ENCODE peak calls at places on chromosomes 3 and 15, in four cellular contexts. S is hepatocyte, Q is lung, J is Karpas-422. L is an unnamed sample. For H3K36me3, the result is how much of the 10 kb centered on the place peaks cover.

GRCh38 chr3:86743233-86743632 is 247.7 kb downstream of the VGLL3 start:
- DNase-seq in S (no peak), Q (no peak), J (no peak), L (no peak)

GRCh38 chr15:58738051-58738707 is 11.3 kb downstream of the ADAM10 start:
- DNase-seq in S (no peak), Q (no peak), J (no peak), L (no peak)

GRCh38 chr3:69770219-69770618 is 31.0 kb downstream of the MITF start:
- DNase-seq in S (no peak), Q (no peak), J (no peak), L (no peak)

GRCh38 chr15:43441316-43441715 is 51.6 kb downstream of the TP53BP1 start:
- DNase-seq in S (no peak), Q (no peak), J (no peak), L (no peak)

GRCh38 chr3:56799251-56799882 is 2.4 kb downstream of the ARHGEF3 start:
- DNase-seq in S (peak), Q (no peak), J (peak), L (peak)

GRCh38 chr3:168341192-168341816 is 245.6 kb upstream of the GOLIM4 start:
- DNase-seq in S (peak), Q (no peak), J (no peak), L (no peak)

GRCh38 chr3:159947220-159947619 is 41.4 kb upstream of the IL12A start:
- DNase-seq in S (no peak), Q (no peak), J (no peak), L (no peak)

GRCh38 chr3:30639937-30640336 is 33.5 kb downstream of the TGFBR2 start:
- DNase-seq in S (no peak), Q (no peak), J (no peak), L (no peak)

GRCh38 chr3:18556503-18556902 is 131.4 kb upstream of the SATB1 start:
- DNase-seq in S (no peak), Q (no peak), J (no peak), L (no peak)

GRCh38 chr3:133531981-133532380 is 41.5 kb upstream of the CDV3 start:
- DNase-seq in S (no peak), Q (no peak), J (no peak), L (no peak)

GRCh38 chr15:98649621-98649995 is 1.3 kb downstream of the IGF1R start:
- DNase-seq in S (peak), Q (peak), J (no peak), L (peak)

GRCh38 chr3:164537485-164537884 is 540.8 kb downstream of the SI start:
- DNase-seq in S (no peak), Q (no peak), J (no peak), L (no peak)

GRCh38 chr15:60477991-60478632 is 830 bp downstream of the ICE2 start:
- DNase-seq in S (peak), Q (no peak), J (peak), L (no peak)

GRCh38 chr15:88894348-88894818 is 961 bp downstream of the HAPLN3 start:
- DNase-seq in S (peak), Q (peak), J (peak), L (peak)

GRCh38 chr3:28173831-28174230 is 67.6 kb upstream of the CMC1 start:
- DNase-seq in S (no peak), Q (no peak), J (no peak), L (no peak)

GRCh38 chr15:65818927-65819562 is 27.0 kb upstream of the DENND4A start:
- DNase-seq in S (no peak), Q (no peak), J (peak), L (no peak)

GRCh38 chr3:115251509-115251908 is 104.4 kb upstream of the ZBTB20 start:
- DNase-seq in S (no peak), Q (no peak), J (no peak), L (no peak)

GRCh38 chr3:189563841-189564563 is 67.2 kb upstream of the TP63 start:
- DNase-seq in S (peak), Q (peak), J (no peak), L (peak)

GRCh38 chr3:138010273-138010590 is 267 bp downstream of the CLDN18 start:
- DNase-seq in S (no peak), Q (no peak), J (no peak), L (no peak)

GRCh38 chr3:190175490-190175889 is 54.8 kb upstream of the P3H2 start:
- DNase-seq in S (no peak), Q (no peak), J (no peak), L (no peak)

GRCh38 chr3:2303567-2303966 is 204.9 kb downstream of the CNTN4 start:
- DNase-seq in S (peak), Q (no peak), J (peak), L (no peak)

GRCh38 chr3:112020653-112021052 is 13.9 kb upstream of the TMPRSS7 start:
- DNase-seq in S (no peak), Q (no peak), J (no peak), L (no peak)

GRCh38 chr15:34239151-34239761 is 14.4 kb downstream of the EMC4 start:
- DNase-seq in S (no peak), Q (no peak), J (no peak), L (no peak)

GRCh38 chr3:115113367-115113766 is 33.7 kb downstream of the ZBTB20 start:
- DNase-seq in S (no peak), Q (no peak), J (no peak), L (peak)

GRCh38 chr3:52325686-52326085 is 9.6 kb downstream of the DNAH1 start:
- DNase-seq in S (no peak), Q (no peak), J (no peak), L (no peak)

GRCh38 chr3:52328536-52329080 is 12.5 kb downstream of the DNAH1 start:
- DNase-seq in S (no peak), Q (no peak), J (no peak), L (no peak)

GRCh38 chr3:52330194-52330805 is 14.2 kb downstream of the DNAH1 start:
- DNase-seq in S (no peak), Q (no peak), J (no peak), L (no peak)

GRCh38 chr3:52326976-52327375 is 10.9 kb downstream of the DNAH1 start:
- DNase-seq in S (no peak), Q (no peak), J (no peak), L (no peak)

DNA sequence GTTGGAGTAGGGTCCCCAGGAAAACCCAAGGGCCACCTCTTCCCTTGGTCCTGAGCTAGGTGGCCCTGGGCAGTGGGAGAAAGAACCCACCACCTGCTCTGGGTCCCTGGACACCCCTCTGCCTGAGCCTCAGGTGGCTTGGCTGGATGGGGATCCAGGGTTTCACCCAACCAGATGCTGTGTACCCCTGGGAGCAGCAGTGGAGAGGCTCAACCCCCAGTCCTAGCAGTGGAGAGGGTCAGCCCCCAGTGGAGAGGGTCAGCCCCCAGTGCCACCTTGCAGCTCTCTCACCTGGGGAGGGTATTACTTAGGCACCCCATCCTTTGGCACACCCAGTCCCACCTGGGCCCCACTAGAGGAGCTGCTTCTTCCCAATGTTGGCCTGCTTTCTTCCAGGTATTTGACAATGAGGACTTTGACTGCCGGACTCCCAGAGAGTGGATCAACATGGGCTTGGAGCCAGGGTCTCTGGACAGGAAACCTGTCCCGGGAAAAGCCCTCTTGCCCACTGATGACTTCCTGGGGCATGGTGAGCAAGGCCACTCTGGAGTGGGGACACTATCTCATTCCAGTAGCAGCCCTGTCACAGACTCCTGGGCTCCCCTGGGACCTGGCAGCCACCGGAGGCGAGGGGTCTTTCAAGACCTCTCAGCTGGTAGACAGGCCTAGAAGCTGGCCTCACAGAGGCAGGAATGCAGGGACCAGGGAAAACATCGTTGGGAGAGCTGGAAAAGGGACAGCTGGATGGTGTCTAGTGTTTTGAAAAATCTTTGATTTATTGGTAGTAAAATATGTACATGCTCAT is 11.6 kb downstream of the DNAH1 start:
- DNase-seq in S (no peak), Q (no peak), J (no peak), L (no peak)
- H3K36me3 ChIP-seq in S (under half), Q (under half), J (under half), L (under half)

GRCh38 chr15:63124506-63124905 is 2.8 kb downstream of the LACTB start:
- DNase-seq in S (no peak), Q (no peak), J (no peak), L (no peak)

GRCh38 chr15:63121382-63122001 is at the start of gene LACTB:
- DNase-seq in S (peak), Q (peak), J (peak), L (peak)

GRCh38 chr15:63122002-63122893 is 587 bp downstream of the LACTB start:
- DNase-seq in S (peak), Q (peak), J (peak), L (peak)

GRCh38 chr15:63114465-63114864 is 7.2 kb upstream of the LACTB start:
- DNase-seq in S (no peak), Q (no peak), J (no peak), L (no peak)

DNA sequence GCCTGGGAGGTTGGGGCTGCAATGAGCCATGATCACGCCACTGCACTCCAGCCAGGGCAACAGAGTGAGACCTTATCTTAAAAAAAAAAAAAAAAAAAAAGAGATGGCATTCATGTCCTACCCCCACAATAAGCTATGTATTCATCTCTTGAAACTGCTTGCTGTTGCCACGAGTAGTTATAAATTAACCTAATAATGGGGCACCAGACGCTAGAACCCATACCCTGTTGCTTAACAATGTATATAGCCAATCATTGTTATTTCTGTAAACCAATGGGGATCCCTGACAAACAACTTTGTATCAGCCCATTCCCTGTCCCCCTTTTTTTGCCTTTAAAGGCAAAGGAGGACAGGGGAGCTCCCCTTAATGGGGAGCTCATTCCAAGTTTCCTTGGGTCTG is 2.8 kb upstream of the LACTB start:
- DNase-seq in S (no peak), Q (no peak), J (no peak), L (no peak)
- H3K27ac ChIP-seq in S (no peak), Q (no peak), J (no peak), L (no peak)

DNA sequence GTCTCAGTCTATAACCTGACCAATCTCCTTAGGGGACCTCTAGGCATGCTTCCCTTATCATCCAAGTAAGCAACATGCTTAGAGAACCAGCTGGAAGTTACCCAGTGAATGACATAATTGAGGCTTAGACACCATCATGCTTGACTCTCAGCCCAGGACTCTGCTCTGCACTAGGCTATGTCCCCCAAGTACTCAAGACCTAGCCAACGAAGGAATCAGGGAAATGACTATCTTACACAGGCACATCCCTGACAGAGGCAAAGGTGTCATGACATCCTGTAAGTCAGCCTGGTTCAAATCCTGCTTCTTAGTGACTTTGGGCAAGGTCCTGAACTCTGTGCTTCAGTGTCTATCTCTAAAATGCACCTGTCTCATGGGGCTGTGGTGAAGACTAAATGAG is 24.6 kb upstream of the CELF6 start:
- DNase-seq in S (no peak), Q (no peak), J (no peak), L (no peak)
- H3K36me3 ChIP-seq in S (under half), Q (half or more), J (under half), L (half or more)

GRCh38 chr3:5220193-5220592 is 32.7 kb downstream of the EDEM1 start:
- DNase-seq in S (no peak), Q (no peak), J (no peak), L (no peak)
- H3K27ac ChIP-seq in S (no peak), Q (no peak), J (no peak), L (no peak)

DNA sequence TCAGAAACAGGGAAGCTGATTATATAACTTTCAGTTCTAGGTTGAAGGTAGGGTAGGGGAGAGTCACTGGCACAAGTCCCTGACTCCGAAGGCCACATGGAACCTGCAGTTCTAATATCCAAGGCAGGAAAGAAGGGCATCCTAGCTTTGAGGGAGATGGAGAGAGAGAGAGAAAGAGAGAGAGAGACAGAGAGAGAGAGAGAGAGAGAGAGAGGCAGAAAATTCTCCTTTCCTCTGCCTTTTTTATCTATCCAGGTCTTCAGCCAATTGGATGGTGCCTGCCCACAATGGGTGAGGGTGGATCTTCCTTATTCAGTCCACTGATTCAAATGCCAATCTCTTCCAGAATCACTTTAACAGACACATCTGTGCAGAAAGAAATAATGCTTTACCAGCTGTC is 35.7 kb upstream of the TMEM45A start:
- DNase-seq in S (no peak), Q (no peak), J (no peak), L (no peak)
- H3K36me3 ChIP-seq in S (under half), Q (under half), J (under half), L (under half)

DNA sequence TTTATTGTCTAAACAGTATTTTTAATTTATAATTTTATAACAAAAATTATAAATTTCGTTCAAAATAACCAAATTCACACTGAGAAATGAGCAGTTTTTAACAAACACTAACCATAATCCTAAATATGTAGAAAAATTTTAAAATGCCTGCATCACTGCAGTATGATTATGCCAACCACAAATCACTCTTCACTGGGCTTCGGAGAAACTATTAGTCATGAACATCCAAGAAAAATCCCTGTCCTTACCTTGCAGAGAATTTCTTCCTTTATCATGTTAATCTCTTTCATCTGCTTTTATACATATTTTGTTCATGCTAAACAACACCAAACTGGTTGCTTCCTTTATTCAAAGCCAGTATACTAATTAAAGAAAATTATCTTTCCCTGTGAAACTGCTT is 511.0 kb upstream of the ALCAM start:
- DNase-seq in S (no peak), Q (no peak), J (no peak), L (no peak)
- H3K27ac ChIP-seq in S (no peak), Q (no peak), J (no peak), L (no peak)